ENCODE peak calls at places on chromosomes 13 and 19, in four cellular contexts. X, Z, Q and R are unnamed samples.

GRCh38 chr13:105139380-105140285 is 1395.8 kb downstream of the EFNB2 start:
- DNase-seq in X (no peak), Z (peak; percentile 13), Q (no peak), R (peak; percentile 44)

GRCh38 chr19:34041922-34042521 is 130.3 kb upstream of the LSM14A start:
- DNase-seq in X (peak; percentile 25), Q (peak; percentile 56), Z (peak; percentile 36), R (peak; percentile 46)

GRCh38 chr13:73879346-73880020 is 254.7 kb downstream of the KLF12 start:
- DNase-seq in Z (no peak), X (no peak), Q (no peak), R (no peak)

GRCh38 chr19:30861896-30862295 is 487.3 kb downstream of the TSHZ3 start:
- DNase-seq in Q (no peak), X (no peak), Z (no peak), R (no peak)

GRCh38 chr13:73934215-73934623 is 200.0 kb downstream of the KLF12 start:
- DNase-seq in X (no peak), Z (no peak), Q (no peak), R (no peak)

GRCh38 chr13:107339209-107339608 is 771.3 kb upstream of the ARGLU1 start:
- DNase-seq in X (no peak), Q (no peak), Z (no peak), R (no peak)

GRCh38 chr13:97386832-97387486 is 47.0 kb upstream of the RAP2A start:
- DNase-seq in X (no peak), Z (no peak), Q (no peak), R (no peak)

GRCh38 chr19:45117167-45117594 is 24.2 kb downstream of the PPP1R37 start:
- DNase-seq in Z (no peak), X (no peak), Q (peak; percentile 61), R (no peak)

GRCh38 chr13:38752726-38753125 is 65.8 kb downstream of the FREM2 start:
- DNase-seq in X (no peak), Q (no peak), Z (no peak), R (no peak)

GRCh38 chr19:17679526-17680234 is 8.5 kb downstream of the UNC13A start:
- DNase-seq in X (no peak), Z (no peak), Q (no peak), R (no peak)

DNA sequence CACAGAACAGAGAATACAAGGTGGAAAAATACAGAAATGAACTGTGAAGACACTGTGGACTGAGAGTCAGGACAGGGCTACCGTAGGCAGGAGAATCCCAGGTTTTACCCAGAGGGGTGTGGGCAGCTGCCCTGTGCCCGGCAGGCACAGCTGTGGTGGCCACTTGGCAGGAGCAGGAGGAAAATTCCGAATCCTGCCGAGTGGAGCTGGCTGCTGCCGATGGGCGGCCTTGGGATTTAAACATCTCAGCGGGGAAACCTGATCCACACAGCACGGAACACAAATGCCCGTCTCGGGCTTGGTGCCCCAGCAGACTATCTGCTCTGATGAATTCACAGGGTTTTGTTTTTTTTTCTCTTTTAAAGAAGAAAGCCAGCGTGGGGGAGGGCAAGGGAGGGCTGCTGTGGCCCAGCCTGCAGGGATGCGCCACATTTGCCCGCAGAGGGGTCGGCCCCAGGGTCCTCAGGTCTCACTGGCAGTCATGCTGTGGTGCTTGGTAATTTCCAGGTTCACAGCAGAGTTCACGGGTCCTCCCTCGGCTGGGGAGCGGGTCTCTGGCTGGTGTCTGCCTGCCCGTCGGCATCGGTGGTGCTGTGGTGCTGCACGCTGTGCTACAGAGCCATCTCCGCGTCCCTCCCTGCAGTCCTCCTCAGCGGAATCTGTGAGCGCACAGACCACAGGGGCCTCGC is 28.0 kb downstream of the MPND start:
- DNase-seq in X (no peak), Q (no peak), Z (no peak), R (no peak)
- H3K9ac ChIP-seq in X (no peak overlapping the region), Q (peak overlapping the region; percentile 94), Z (no peak overlapping the region), R (no peak overlapping the region)

GRCh38 chr13:60282708-60283107 is 114.3 kb upstream of the TDRD3 start:
- DNase-seq in X (no peak), Z (no peak), Q (no peak), R (no peak)
- TF ChIP-seq SRF in X (no peak), Z (no peak), Q (no peak), R (no peak)

GRCh38 chr13:89315287-89315686 is 1644.1 kb downstream of the SLITRK5 start:
- DNase-seq in Z (no peak), X (no peak), Q (no peak), R (no peak)
- TF ChIP-seq FOSL1 in Z (no peak), X (no peak), Q (no peak), R (no peak)

GRCh38 chr19:11418518-11419506 is at the start of gene RGL3:
- DNase-seq in Q (peak; percentile 34), X (no peak), Z (no peak), R (no peak)
- H3K9ac ChIP-seq in Q (peak within 1 kb of the TSS; percentile 65), X (peak within 1 kb of the TSS; percentile 67), Z (peak within 1 kb of the TSS; percentile 53), R (peak within 1 kb of the TSS; percentile 90)

GRCh38 chr19:9565900-9566705 is 18.2 kb downstream of the ZNF121 start:
- DNase-seq in X (no peak), Z (no peak), Q (no peak), R (no peak)
- TF ChIP-seq SRF in X (no peak), Z (no peak), Q (no peak), R (no peak)